ENCODE peak calls at places on chromosomes 2 and 18, in eight cellular contexts. P is pancreas; W is activated CD8-positive, alpha-beta T cell treated with anti-CD3 and anti-CD28 coated beads for 36 hours; X is AG04449; L is H1; H is nephron progenitor cell; D is AG09319; E is Peyer's patch. C is an unnamed sample.
A peak's percentile ranks its signal among the peaks of the same experiment; 100 is the strongest.

GRCh38 chr2:185787530-185788145 is 49.0 kb downstream of the FSIP2 start:
- DNase-seq in P (no peak), W (no peak), X (no peak), L (no peak), H (no peak), D (no peak), E (no peak), C (no peak)

GRCh38 chr2:127169066-127169660 is 50.9 kb downstream of the CYP27C1 start:
- DNase-seq in P (no peak), W (no peak), X (no peak), L (peak; percentile 23), H (no peak), D (no peak), E (no peak), C (no peak)

GRCh38 chr2:43154685-43155084 is 71.7 kb downstream of the ZFP36L2 start:
- DNase-seq in P (no peak), W (no peak), X (no peak), L (no peak), H (no peak), D (no peak), E (no peak), C (no peak)

GRCh38 chr2:197827618-197828017 is 23.2 kb downstream of the PLCL1 start:
- DNase-seq in P (no peak), W (no peak), X (no peak), L (no peak), H (no peak), D (no peak), E (no peak), C (no peak)

GRCh38 chr2:60707750-60708371 is 48.2 kb upstream of the PAPOLG start:
- DNase-seq in P (no peak), W (no peak), X (no peak), L (peak; percentile 57), H (no peak), D (no peak), E (no peak), C (no peak)

GRCh38 chr2:147288131-147288530 is 556.7 kb upstream of the ACVR2A start:
- DNase-seq in P (no peak), W (no peak), X (no peak), L (no peak), H (no peak), D (no peak), E (no peak), C (no peak)

GRCh38 chr2:220674033-220674432 is 898.1 kb downstream of the EPHA4 start:
- DNase-seq in P (no peak), W (no peak), X (no peak), L (no peak), H (no peak), D (no peak), E (no peak), C (no peak)

GRCh38 chr2:186917866-186918265 is 68.9 kb upstream of the ZSWIM2 start:
- DNase-seq in P (no peak), W (no peak), X (no peak), L (no peak), H (no peak), D (no peak), E (no peak), C (no peak)

GRCh38 chr2:85053802-85054201 is 79.4 kb upstream of the TCF7L1 start:
- DNase-seq in P (no peak), W (no peak), X (no peak), L (no peak), H (no peak), D (no peak), E (no peak), C (no peak)

GRCh38 chr2:36731941-36732700 is 35.6 kb downstream of the VIT start:
- DNase-seq in P (no peak), W (no peak), X (no peak), L (no peak), H (no peak), D (peak; percentile 99), E (no peak), C (no peak)

GRCh38 chr18:25827961-25828561 is 262.4 kb downstream of the SS18 start:
- DNase-seq in P (no peak), W (no peak), X (no peak), L (no peak), H (no peak), D (no peak), E (no peak), C (no peak)

GRCh38 chr2:237694423-237695194 is 67.2 kb downstream of the LRRFIP1 start:
- DNase-seq in P (no peak), W (peak; percentile 60), X (no peak), L (no peak), H (no peak), D (no peak), E (peak; percentile 30), C (no peak)

GRCh38 chr2:120866483-120867140 is 130.9 kb downstream of the GLI2 start:
- DNase-seq in P (no peak), W (no peak), X (no peak), L (no peak), H (no peak), D (no peak), E (no peak), C (no peak)

GRCh38 chr2:113273031-113273551 is 5.6 kb downstream of the PAX8 start:
- DNase-seq in P (no peak), W (peak; percentile 61), X (no peak), L (peak; percentile 59), H (peak; percentile 52), D (no peak), E (no peak), C (no peak)

GRCh38 chr18:75496151-75496550 is 68.6 kb upstream of the SMIM21 start:
- DNase-seq in P (no peak), W (no peak), X (no peak), L (no peak), H (peak; percentile 33), D (no peak), E (no peak), C (no peak)

GRCh38 chr2:240898108-240898730 is 2.3 kb upstream of the MAB21L4 start:
- DNase-seq in P (no peak), W (no peak), X (no peak), L (no peak), H (no peak), D (no peak), E (no peak), C (no peak)

GRCh38 chr2:84875213-84875560 is 5.7 kb downstream of the TRABD2A start:
- DNase-seq in P (no peak), W (no peak), X (no peak), L (no peak), H (no peak), D (no peak), E (no peak), C (no peak)

GRCh38 chr2:143893340-143893739 is 626.6 kb downstream of the ZEB2 start:
- DNase-seq in P (no peak), W (no peak), X (no peak), L (no peak), H (no peak), D (no peak), E (no peak), C (no peak)

GRCh38 chr2:221716434-221717303 is 144.6 kb upstream of the EPHA4 start:
- DNase-seq in P (no peak), W (no peak), X (no peak), L (no peak), H (no peak), D (no peak), E (no peak), C (no peak)

GRCh38 chr2:26807788-26808460 is 22.1 kb downstream of the CENPA start:
- DNase-seq in P (no peak), W (no peak), X (no peak), L (no peak), H (peak; percentile 27), D (no peak), E (no peak), C (no peak)

GRCh38 chr2:138949517-138949916 is 169.3 kb upstream of the NXPH2 start:
- DNase-seq in P (no peak), W (no peak), X (no peak), L (no peak), H (no peak), D (no peak), E (no peak), C (no peak)

GRCh38 chr2:168149431-168149830 is 98.0 kb downstream of the STK39 start:
- DNase-seq in P (no peak), W (no peak), X (no peak), L (no peak), H (no peak), D (no peak), E (no peak), C (no peak)

GRCh38 chr18:56565596-56566355 is 72.6 kb downstream of the TXNL1 start:
- DNase-seq in P (peak; percentile 18), W (no peak), X (peak; percentile 79), L (no peak), H (no peak), D (peak; percentile 91), E (no peak), C (no peak)
- TF ChIP-seq CTCF in P (no peak), W (no peak), X (no peak), L (no peak), H (no peak), D (no peak), E (no peak), C (no peak)

GRCh38 chr2:53569957-53570727 is 197.5 kb upstream of the CHAC2 start:
- DNase-seq in P (peak; percentile 53), W (no peak), X (no peak), L (no peak), H (no peak), D (no peak), E (no peak), C (no peak)
- TF ChIP-seq CTCF in P (no peak), W (no peak), X (no peak), L (no peak), H (no peak), D (no peak), E (no peak), C (no peak)

DNA sequence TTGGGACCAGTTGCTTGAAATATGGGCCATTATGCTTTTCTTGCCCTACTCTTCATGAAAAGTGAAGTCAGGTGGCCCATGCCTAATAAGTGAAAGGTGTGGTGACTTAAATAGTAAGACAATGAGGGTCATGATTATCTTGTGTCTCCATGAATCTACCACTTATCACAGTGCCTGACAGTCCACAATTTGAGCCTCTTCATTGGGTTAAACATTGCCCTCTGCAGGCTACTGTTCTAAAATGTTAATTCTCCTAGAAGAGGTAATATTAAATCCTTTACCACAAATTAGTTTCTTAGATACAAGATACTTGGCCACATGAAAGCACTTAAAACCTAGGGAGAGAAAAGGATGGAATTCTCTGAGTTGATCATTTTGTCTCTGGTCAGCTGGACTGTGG is 4.0 kb downstream of the EGR4 start:
- DNase-seq in P (no peak), W (no peak), X (no peak), L (no peak), H (no peak), D (no peak), E (no peak), C (no peak)
- TF ChIP-seq CTCF in P (no peak), W (no peak), X (no peak), L (no peak), H (no peak), D (no peak), E (no peak), C (no peak)

DNA sequence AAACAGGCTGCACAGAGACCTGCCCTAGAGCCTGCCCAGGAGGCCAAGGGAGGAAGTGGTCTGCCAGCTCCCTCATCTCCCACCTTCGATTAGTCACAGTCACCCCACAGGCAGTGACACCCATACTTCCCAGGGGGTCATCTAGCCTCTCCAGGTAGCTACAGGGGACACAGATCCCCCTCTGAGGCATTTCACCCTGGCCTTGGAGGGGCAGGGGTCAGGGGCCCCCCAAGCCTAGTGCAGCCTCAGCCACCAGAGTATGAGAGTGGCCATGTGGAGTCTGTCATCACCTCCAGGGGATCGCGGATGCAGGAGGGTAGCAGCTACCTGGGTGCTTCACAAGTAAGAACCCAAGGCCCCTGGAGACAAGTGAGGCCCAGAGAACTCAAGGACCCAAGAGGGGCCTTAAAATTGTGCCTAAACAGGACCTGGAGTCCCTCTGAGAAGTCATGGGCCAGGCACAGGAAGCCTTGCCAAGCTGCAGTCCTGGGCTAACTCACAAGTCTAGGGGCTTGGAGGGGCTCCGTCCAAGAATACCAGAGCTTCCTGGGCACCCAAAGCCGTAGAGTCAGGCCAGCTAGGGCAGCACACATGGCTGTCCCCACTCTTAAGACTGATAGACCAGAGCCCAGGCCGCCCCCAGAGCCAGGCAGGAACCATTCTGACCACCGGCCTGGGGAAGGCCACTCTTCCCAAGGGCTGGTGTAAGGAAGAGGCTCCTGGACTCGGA is 354.3 kb upstream of the ID2 start:
- DNase-seq in P (no peak), W (no peak), X (no peak), L (no peak), H (no peak), D (no peak), E (no peak), C (no peak)
- TF ChIP-seq CTCF in P (no peak), W (no peak), X (no peak), L (no peak), H (no peak), D (no peak), E (no peak), C (no peak)